ENCODE peak calls at places on chromosomes 6 and 20, in five cellular contexts. One of them, this sample, is unnamed.

GRCh38 chr6:4004249-4004648 is 74.7 kb downstream of the FAM217A start:
- DNase-seq in PC-9: no peak
- DNase-seq in CD8-positive, alpha-beta T cell: no peak
- DNase-seq in epithelial cell of esophagus: no peak
- DNase-seq in GM13976: no peak
- DNase-seq in this sample: no peak

GRCh38 chr20:63553933-63554290 is at the start of gene FNDC11:
- DNase-seq in PC-9: peak
- DNase-seq in GM13976: peak
- DNase-seq in CD8-positive, alpha-beta T cell: no peak
- DNase-seq in epithelial cell of esophagus: peak
- DNase-seq in this sample: peak

GRCh38 chr6:85561750-85562357 is 31.8 kb downstream of the SNX14 start:
- DNase-seq in PC-9: no peak
- DNase-seq in CD8-positive, alpha-beta T cell: no peak
- DNase-seq in epithelial cell of esophagus: peak
- DNase-seq in GM13976: no peak
- DNase-seq in this sample: no peak

GRCh38 chr6:82917346-82918064 is 148.1 kb downstream of the UBE3D start:
- DNase-seq in GM13976: no peak
- DNase-seq in epithelial cell of esophagus: peak
- DNase-seq in CD8-positive, alpha-beta T cell: no peak
- DNase-seq in PC-9: peak
- DNase-seq in this sample: no peak

GRCh38 chr6:103872683-103873082 is 987.0 kb downstream of the HACE1 start:
- DNase-seq in GM13976: no peak
- DNase-seq in epithelial cell of esophagus: no peak
- DNase-seq in CD8-positive, alpha-beta T cell: no peak
- DNase-seq in PC-9: no peak
- DNase-seq in this sample: no peak

GRCh38 chr20:1424336-1424735 is 31.5 kb upstream of the FKBP1A start:
- DNase-seq in epithelial cell of esophagus: peak
- DNase-seq in GM13976: no peak
- DNase-seq in PC-9: no peak
- DNase-seq in CD8-positive, alpha-beta T cell: no peak
- DNase-seq in this sample: no peak

GRCh38 chr6:122389704-122390103 is 9.7 kb upstream of the HSF2 start:
- DNase-seq in epithelial cell of esophagus: peak
- DNase-seq in CD8-positive, alpha-beta T cell: no peak
- DNase-seq in PC-9: no peak
- DNase-seq in GM13976: no peak
- DNase-seq in this sample: no peak

GRCh38 chr20:58003525-58003924 is 224.9 kb downstream of the ANKRD60 start:
- DNase-seq in PC-9: no peak
- DNase-seq in epithelial cell of esophagus: no peak
- DNase-seq in CD8-positive, alpha-beta T cell: no peak
- DNase-seq in GM13976: no peak
- DNase-seq in this sample: no peak

DNA sequence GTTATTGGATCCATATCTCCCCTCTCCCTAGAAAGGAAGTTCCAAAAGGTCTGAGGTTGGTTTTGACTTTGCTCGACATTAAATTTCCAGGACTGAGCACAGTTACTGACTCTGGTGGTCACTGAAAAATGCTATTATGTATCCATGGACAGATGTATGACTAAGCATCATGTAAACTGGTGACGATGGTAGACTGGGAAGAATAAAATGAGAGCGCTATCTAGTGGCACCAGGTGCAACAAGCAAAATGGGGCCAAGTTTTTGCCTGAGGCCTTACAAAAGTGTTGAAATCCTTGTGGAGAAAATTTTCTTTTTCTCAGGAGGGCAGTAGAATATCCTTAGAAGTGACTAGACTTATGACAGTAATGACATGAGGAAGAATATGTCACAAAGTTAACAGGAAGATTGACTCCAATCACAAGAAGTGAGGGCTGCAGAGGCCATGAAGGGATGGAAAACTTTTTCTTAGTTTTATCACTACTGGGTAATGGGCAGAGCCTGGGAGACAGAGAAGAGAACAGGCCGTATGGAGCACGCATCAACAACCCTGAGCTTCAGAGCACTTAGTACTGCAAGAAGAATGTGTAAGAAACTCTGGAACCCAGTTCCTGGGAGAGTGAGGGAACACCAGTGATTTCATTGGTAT is 88.9 kb upstream of the ELOVL5 start:
- DNase-seq in PC-9: peak
- DNase-seq in epithelial cell of esophagus: peak
- DNase-seq in GM13976: peak
- DNase-seq in CD8-positive, alpha-beta T cell: no peak
- DNase-seq in this sample: peak
- TF ChIP-seq CTCF in PC-9: peak
- TF ChIP-seq CTCF in epithelial cell of esophagus: peak
- TF ChIP-seq CTCF in GM13976: peak
- TF ChIP-seq CTCF in CD8-positive, alpha-beta T cell: peak
- TF ChIP-seq CTCF in this sample: peak

DNA sequence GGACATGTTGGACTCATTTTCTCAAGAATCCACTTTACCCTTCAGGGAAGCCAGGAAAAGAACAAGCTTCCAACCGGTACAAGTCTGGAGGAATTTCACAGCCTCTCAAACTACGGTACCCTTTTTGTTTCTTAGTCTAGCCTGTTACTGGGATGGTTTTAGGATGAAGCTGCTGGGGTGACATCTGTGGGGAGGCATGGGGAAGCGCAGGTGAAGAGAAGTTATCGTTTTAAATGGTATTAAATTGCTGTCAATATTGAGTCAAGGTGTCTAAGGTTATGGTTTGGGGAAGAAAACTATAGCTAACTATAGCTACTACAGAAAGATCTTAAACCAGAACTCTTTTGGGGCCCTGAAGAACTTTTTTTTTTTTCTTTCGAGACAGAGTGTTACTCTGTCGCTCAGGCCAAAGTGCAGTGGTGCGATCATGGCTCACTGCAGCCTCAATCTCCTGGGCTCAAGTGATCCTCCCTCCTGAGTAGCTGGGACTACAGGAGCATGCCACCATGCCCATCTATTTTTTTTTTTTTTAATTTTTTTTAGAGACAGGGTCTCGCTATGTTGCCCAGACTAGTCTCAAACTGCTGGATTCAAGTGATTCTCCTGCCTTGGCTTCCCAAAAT is 128.7 kb downstream of the RIN2 start:
- DNase-seq in GM13976: no peak
- DNase-seq in epithelial cell of esophagus: peak
- DNase-seq in CD8-positive, alpha-beta T cell: no peak
- DNase-seq in PC-9: no peak
- DNase-seq in this sample: no peak
- TF ChIP-seq CTCF in GM13976: no peak
- TF ChIP-seq CTCF in epithelial cell of esophagus: peak
- TF ChIP-seq CTCF in CD8-positive, alpha-beta T cell: no peak
- TF ChIP-seq CTCF in PC-9: no peak
- TF ChIP-seq CTCF in this sample: no peak

DNA sequence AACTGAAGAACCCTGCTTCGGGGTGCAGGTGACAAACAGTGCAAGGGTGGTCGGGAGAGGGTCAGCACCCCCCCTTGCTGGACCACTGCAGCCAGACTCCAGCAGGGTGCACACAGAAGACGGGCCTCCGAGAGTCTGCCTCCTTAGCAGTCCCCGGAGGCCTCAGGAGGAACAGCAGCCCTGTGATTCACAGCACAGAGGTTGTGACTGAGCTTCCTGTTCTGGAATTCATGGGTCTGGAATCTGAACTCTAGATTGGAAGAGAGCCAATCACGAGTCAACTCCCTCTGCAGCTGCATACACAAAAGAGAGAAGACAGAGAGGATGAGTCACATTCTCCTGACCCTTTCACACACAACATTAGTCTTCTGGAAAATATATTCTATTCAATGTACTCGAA is 249.0 kb upstream of the OPRM1 start:
- DNase-seq in CD8-positive, alpha-beta T cell: no peak
- DNase-seq in epithelial cell of esophagus: peak
- DNase-seq in GM13976: peak
- DNase-seq in PC-9: peak
- DNase-seq in this sample: no peak
- TF ChIP-seq CTCF in CD8-positive, alpha-beta T cell: no peak
- TF ChIP-seq CTCF in epithelial cell of esophagus: peak
- TF ChIP-seq CTCF in GM13976: no peak
- TF ChIP-seq CTCF in PC-9: no peak
- TF ChIP-seq CTCF in this sample: no peak

GRCh38 chr6:127606131-127606562 is 29.2 kb downstream of the C6orf58 start:
- DNase-seq in epithelial cell of esophagus: peak
- DNase-seq in PC-9: no peak
- DNase-seq in CD8-positive, alpha-beta T cell: no peak
- DNase-seq in GM13976: no peak
- DNase-seq in this sample: no peak
- TF ChIP-seq CTCF in epithelial cell of esophagus: peak
- TF ChIP-seq CTCF in PC-9: peak
- TF ChIP-seq CTCF in CD8-positive, alpha-beta T cell: peak
- TF ChIP-seq CTCF in GM13976: no peak
- TF ChIP-seq CTCF in this sample: peak